ENCODE peak calls at places on chromosome X, in five cellular contexts. J, O, L, K and X are unnamed samples.

GRCh38 chrX:18984381-18985185 is 669 bp upstream of the PHKA2 start:
- DNase-seq in J (peak; percentile 84), O (peak; percentile 82), L (peak; percentile 62), K (peak; percentile 49), X (peak; percentile 78)

GRCh38 chrX:143854006-143854405 is 29.9 kb upstream of the UBE2NL start:
- DNase-seq in J (no peak), O (no peak), L (no peak), K (no peak), X (no peak)

GRCh38 chrX:68183612-68184214 is 249.6 kb downstream of the OPHN1 start:
- DNase-seq in J (no peak), O (peak; percentile 32), L (no peak), K (no peak), X (no peak)

GRCh38 chrX:44569122-44569521 is 26.5 kb upstream of the FUNDC1 start:
- DNase-seq in J (no peak), O (no peak), L (no peak), K (no peak), X (no peak)

GRCh38 chrX:134990475-134991473 is at the start of gene SMIM10:
- DNase-seq in J (peak; percentile 80), O (peak; percentile 42), L (no peak), K (peak; percentile 53), X (peak; percentile 35)

GRCh38 chrX:7926501-7926900 is 712 bp downstream of the PNPLA4 start:
- DNase-seq in J (no peak), O (no peak), L (no peak), K (no peak), X (no peak)

GRCh38 chrX:50962156-50962555 is 51.6 kb downstream of the BMP15 start:
- DNase-seq in J (no peak), O (no peak), L (no peak), K (no peak), X (no peak)

GRCh38 chrX:17713288-17713687 is 24.0 kb upstream of the SCML1 start:
- DNase-seq in J (no peak), O (no peak), L (no peak), K (no peak), X (no peak)

GRCh38 chrX:11395859-11396258 is 102.6 kb downstream of the AMELX start:
- DNase-seq in J (no peak), O (no peak), L (no peak), K (no peak), X (no peak)

GRCh38 chrX:107676559-107677378 is 48.5 kb downstream of the PRPS1 start:
- DNase-seq in J (peak; percentile 91), O (peak; percentile 48), L (peak; percentile 78), K (peak; percentile 74), X (peak; percentile 39)

GRCh38 chrX:104721854-104722253 is 155.9 kb downstream of the IL1RAPL2 start:
- DNase-seq in J (no peak), O (no peak), L (no peak), K (no peak), X (no peak)

GRCh38 chrX:103831803-103832544 is at the start of gene RAB9B:
- DNase-seq in J (peak; percentile 67), O (peak; percentile 73), L (no peak), K (peak; percentile 36), X (peak; percentile 2)

GRCh38 chrX:39772057-39772832 is 325.5 kb downstream of the BCOR start:
- DNase-seq in J (no peak), O (peak; percentile 81), L (no peak), K (no peak), X (peak; percentile 39)

GRCh38 chrX:155263854-155264628 is at the start of gene RAB39B:
- DNase-seq in J (no peak), O (peak; percentile 53), L (no peak), K (peak; percentile 11), X (peak; percentile 51)
- H3K4me3 ChIP-seq in J (peak within 1 kb of the TSS; percentile 37), O (peak within 1 kb of the TSS; percentile 52), L (no peak within 1 kb of the TSS), K (peak within 1 kb of the TSS; percentile 26), X (peak within 1 kb of the TSS; percentile 90)

GRCh38 chrX:24702362-24703184 is 8.9 kb downstream of the POLA1 start:
- DNase-seq in J (no peak), O (no peak), L (no peak), K (no peak), X (no peak)

GRCh38 chrX:24703185-24703494 is 9.4 kb downstream of the POLA1 start:
- DNase-seq in J (no peak), O (no peak), L (no peak), K (no peak), X (no peak)
- H3K36me3 ChIP-seq in J (peaks cover 19% of the 10 kb centered on the region), O (peaks cover 48% of the 10 kb centered on the region), L (peaks cover 2% of the 10 kb centered on the region), K (no peaks in the 10 kb centered on the region), X (peaks cover 25% of the 10 kb centered on the region)

DNA sequence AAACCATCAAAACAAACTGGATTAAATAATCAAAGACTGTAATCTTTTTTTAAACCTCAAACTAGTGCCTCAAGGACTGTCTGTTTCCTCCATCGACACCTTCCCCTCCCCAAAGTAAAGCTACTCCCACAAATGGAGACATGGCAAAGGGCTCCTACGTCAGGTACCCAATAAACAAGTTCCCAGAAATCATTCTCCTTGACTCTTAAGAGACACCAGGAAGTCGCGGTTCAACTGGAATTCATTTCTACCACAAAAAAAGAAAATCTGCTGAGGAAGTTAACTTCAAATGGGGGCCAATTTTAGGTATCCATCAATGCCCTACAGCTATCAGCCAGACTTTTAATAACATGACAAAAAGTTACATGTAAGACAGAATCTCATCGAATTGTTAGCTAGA is 2.5 kb downstream of the RPS4X start:
- DNase-seq in J (no peak), O (no peak), L (no peak), K (no peak), X (no peak)
- H3K4me3 ChIP-seq in J (no peak overlapping the region), O (no peak overlapping the region), L (no peak overlapping the region), K (no peak overlapping the region), X (peak overlapping the region; percentile 88)

GRCh38 chrX:115639481-115639880 is 78.5 kb downstream of the PLS3 start:
- DNase-seq in J (no peak), O (no peak), L (no peak), K (no peak), X (no peak)

GRCh38 chrX:115642895-115643530 is 82.0 kb downstream of the PLS3 start:
- DNase-seq in J (no peak), O (peak; percentile 54), L (peak; percentile 15), K (peak; percentile 14), X (peak; percentile 53)

DNA sequence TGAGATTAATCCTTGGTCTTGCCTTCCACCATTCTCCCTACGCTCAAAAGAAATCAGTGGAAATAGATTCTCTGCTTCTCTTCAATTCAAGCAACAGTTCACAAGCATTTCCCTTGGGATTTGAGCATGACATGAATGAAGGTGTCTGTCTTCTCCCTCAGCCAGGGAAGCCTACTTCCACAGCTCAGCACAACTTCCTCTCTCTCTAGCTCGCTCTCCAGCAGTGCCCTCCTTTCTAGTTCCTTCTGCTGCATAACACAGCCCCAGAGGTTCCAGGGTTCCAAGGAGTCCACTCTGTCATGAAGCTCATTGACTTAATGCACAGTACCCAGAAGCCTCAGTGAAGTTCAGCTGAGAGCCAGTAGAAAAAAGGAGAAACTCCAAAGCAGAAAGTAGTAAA is 81.3 kb downstream of the PLS3 start:
- DNase-seq in J (no peak), O (peak; percentile 19), L (no peak), K (no peak), X (no peak)
- H3K36me3 ChIP-seq in J (peaks cover 25% of the 10 kb centered on the region), O (peaks cover 63% of the 10 kb centered on the region), L (no peaks in the 10 kb centered on the region), K (no peaks in the 10 kb centered on the region), X (no peaks in the 10 kb centered on the region)